ENCODE peak calls at places on chromosomes 6 and 20, in four cellular contexts. One of them, this sample, is unnamed.

GRCh38 chr6:11210386-11211138 is 21.9 kb downstream of the NEDD9 start:
- DNase-seq in esophagus squamous epithelium: no peak
- DNase-seq in cardiac fibroblast: no peak
- DNase-seq in GM12864: no peak
- DNase-seq in this sample: no peak

GRCh38 chr6:19682859-19683258 is 154.3 kb upstream of the ID4 start:
- DNase-seq in esophagus squamous epithelium: no peak
- DNase-seq in cardiac fibroblast: no peak
- DNase-seq in GM12864: no peak
- DNase-seq in this sample: no peak

GRCh38 chr6:44002591-44003344 is 124.5 kb downstream of the MRPL14 start:
- DNase-seq in esophagus squamous epithelium: no peak
- DNase-seq in cardiac fibroblast: peak
- DNase-seq in GM12864: no peak
- DNase-seq in this sample: peak

GRCh38 chr6:30612687-30613248 is 4.3 kb downstream of the PPP1R10 start:
- DNase-seq in esophagus squamous epithelium: no peak
- DNase-seq in cardiac fibroblast: peak
- DNase-seq in GM12864: no peak
- DNase-seq in this sample: no peak

GRCh38 chr6:148915889-148916288 is 169.1 kb downstream of the UST start:
- DNase-seq in esophagus squamous epithelium: no peak
- DNase-seq in cardiac fibroblast: no peak
- DNase-seq in GM12864: no peak
- DNase-seq in this sample: no peak

GRCh38 chr20:35263609-35264223 is 14.2 kb downstream of the MMP24OS start:
- DNase-seq in esophagus squamous epithelium: no peak
- DNase-seq in cardiac fibroblast: no peak
- DNase-seq in GM12864: no peak
- DNase-seq in this sample: no peak

GRCh38 chr20:10074513-10074912 is 39.7 kb downstream of the ANKEF1 start:
- DNase-seq in esophagus squamous epithelium: no peak
- DNase-seq in cardiac fibroblast: peak
- DNase-seq in GM12864: no peak
- DNase-seq in this sample: no peak

GRCh38 chr6:139156571-139156970 is 21.7 kb downstream of the HECA start:
- DNase-seq in esophagus squamous epithelium: no peak
- DNase-seq in cardiac fibroblast: no peak
- DNase-seq in GM12864: no peak
- DNase-seq in this sample: no peak

GRCh38 chr6:23086100-23086499 is 516.7 kb downstream of the HDGFL1 start:
- DNase-seq in esophagus squamous epithelium: no peak
- DNase-seq in cardiac fibroblast: no peak
- DNase-seq in GM12864: no peak
- DNase-seq in this sample: no peak

GRCh38 chr6:151082079-151082478 is 157.7 kb upstream of the AKAP12 start:
- DNase-seq in esophagus squamous epithelium: no peak
- DNase-seq in cardiac fibroblast: no peak
- DNase-seq in GM12864: no peak
- DNase-seq in this sample: no peak

GRCh38 chr6:128069180-128069579 is 168.3 kb upstream of the THEMIS start:
- DNase-seq in esophagus squamous epithelium: no peak
- DNase-seq in cardiac fibroblast: peak
- DNase-seq in GM12864: no peak
- DNase-seq in this sample: no peak

GRCh38 chr6:4677751-4678065 is 98.5 kb upstream of the CDYL start:
- DNase-seq in esophagus squamous epithelium: no peak
- DNase-seq in cardiac fibroblast: no peak
- DNase-seq in GM12864: no peak
- DNase-seq in this sample: no peak

GRCh38 chr6:170279977-170280688 is 10.7 kb downstream of the DLL1 start:
- DNase-seq in esophagus squamous epithelium: no peak
- DNase-seq in cardiac fibroblast: peak
- DNase-seq in GM12864: peak
- DNase-seq in this sample: peak

GRCh38 chr6:5302220-5302946 is 41.1 kb downstream of the FARS2 start:
- DNase-seq in esophagus squamous epithelium: no peak
- DNase-seq in cardiac fibroblast: no peak
- DNase-seq in GM12864: peak
- DNase-seq in this sample: peak

GRCh38 chr6:8995156-8995555 is 559.8 kb upstream of the SLC35B3 start:
- DNase-seq in esophagus squamous epithelium: no peak
- DNase-seq in cardiac fibroblast: no peak
- DNase-seq in GM12864: no peak
- DNase-seq in this sample: no peak

GRCh38 chr6:29602564-29603361 is 17.8 kb downstream of the OR2H2 start:
- DNase-seq in esophagus squamous epithelium: no peak
- DNase-seq in cardiac fibroblast: peak
- DNase-seq in GM12864: no peak
- DNase-seq in this sample: no peak

GRCh38 chr6:69704916-69705315 is 91.9 kb downstream of the LMBRD1 start:
- DNase-seq in esophagus squamous epithelium: no peak
- DNase-seq in cardiac fibroblast: no peak
- DNase-seq in GM12864: no peak
- DNase-seq in this sample: no peak

GRCh38 chr6:129835691-129836090 is 25.4 kb downstream of the TMEM244 start:
- DNase-seq in esophagus squamous epithelium: no peak
- DNase-seq in cardiac fibroblast: no peak
- DNase-seq in GM12864: no peak
- DNase-seq in this sample: no peak

GRCh38 chr20:19692100-19692499 is 66.0 kb upstream of the RIN2 start:
- DNase-seq in esophagus squamous epithelium: no peak
- DNase-seq in cardiac fibroblast: peak
- DNase-seq in GM12864: no peak
- DNase-seq in this sample: no peak

GRCh38 chr20:35066194-35066593 is 26.4 kb downstream of the TRPC4AP start:
- DNase-seq in esophagus squamous epithelium: no peak
- DNase-seq in cardiac fibroblast: no peak
- DNase-seq in GM12864: no peak
- DNase-seq in this sample: no peak

DNA sequence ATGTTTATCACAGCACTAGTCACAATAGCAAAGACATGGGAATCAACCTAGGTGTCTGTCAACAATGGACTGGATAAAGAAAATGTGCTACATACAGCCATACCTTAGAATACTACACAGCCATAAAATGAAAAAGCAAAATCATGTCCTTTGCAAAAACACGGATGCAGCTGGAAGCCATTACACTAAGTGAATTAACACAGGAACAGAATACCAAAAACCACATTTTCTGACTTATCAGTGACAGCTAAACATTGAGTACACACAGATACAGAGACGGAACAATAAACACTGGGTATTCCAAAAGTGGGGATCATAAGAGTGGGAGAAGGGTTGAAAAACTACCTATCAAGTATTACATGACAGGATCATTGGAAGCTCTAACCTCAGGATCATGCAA is 43.3 kb upstream of the DST start:
- DNase-seq in esophagus squamous epithelium: no peak
- DNase-seq in cardiac fibroblast: no peak
- DNase-seq in GM12864: no peak
- DNase-seq in this sample: no peak
- TF ChIP-seq CTCF in esophagus squamous epithelium: no peak
- TF ChIP-seq CTCF in cardiac fibroblast: no peak
- TF ChIP-seq CTCF in GM12864: no peak
- TF ChIP-seq CTCF in this sample: no peak

GRCh38 chr20:43543138-43543537 is 15.7 kb upstream of the SGK2 start:
- DNase-seq in esophagus squamous epithelium: no peak
- DNase-seq in cardiac fibroblast: no peak
- DNase-seq in GM12864: no peak
- DNase-seq in this sample: no peak
- TF ChIP-seq CTCF in esophagus squamous epithelium: no peak
- TF ChIP-seq CTCF in cardiac fibroblast: no peak
- TF ChIP-seq CTCF in GM12864: no peak
- TF ChIP-seq CTCF in this sample: no peak

DNA sequence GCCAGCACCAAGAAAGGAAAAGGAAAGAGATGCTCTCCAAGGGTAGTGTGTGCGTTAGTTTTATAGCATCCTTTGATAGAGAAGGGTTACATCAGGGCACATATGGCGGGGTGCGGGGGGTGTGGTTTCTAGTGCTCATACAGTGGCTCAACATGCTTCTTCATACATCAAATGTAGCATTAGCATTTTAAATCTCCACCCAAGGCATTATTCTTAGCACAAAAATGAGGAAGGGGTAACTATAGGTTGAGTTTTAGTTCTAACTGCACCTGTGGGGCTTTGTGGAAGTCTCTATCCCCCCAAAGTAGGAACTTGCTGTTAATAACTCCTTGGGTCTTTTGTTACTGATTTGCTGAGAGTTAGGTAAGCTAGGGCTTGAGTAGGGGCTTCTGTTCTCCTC is 89.3 kb downstream of the CEP57L1 start:
- DNase-seq in esophagus squamous epithelium: no peak
- DNase-seq in cardiac fibroblast: no peak
- DNase-seq in GM12864: no peak
- DNase-seq in this sample: no peak
- TF ChIP-seq CTCF in esophagus squamous epithelium: no peak
- TF ChIP-seq CTCF in cardiac fibroblast: no peak
- TF ChIP-seq CTCF in GM12864: no peak
- TF ChIP-seq CTCF in this sample: no peak

GRCh38 chr6:117547688-117548621 is 54.4 kb downstream of the GOPC start:
- DNase-seq in esophagus squamous epithelium: no peak
- DNase-seq in cardiac fibroblast: peak
- DNase-seq in GM12864: no peak
- DNase-seq in this sample: peak
- TF ChIP-seq CTCF in esophagus squamous epithelium: no peak
- TF ChIP-seq CTCF in cardiac fibroblast: no peak
- TF ChIP-seq CTCF in GM12864: no peak
- TF ChIP-seq CTCF in this sample: no peak

DNA sequence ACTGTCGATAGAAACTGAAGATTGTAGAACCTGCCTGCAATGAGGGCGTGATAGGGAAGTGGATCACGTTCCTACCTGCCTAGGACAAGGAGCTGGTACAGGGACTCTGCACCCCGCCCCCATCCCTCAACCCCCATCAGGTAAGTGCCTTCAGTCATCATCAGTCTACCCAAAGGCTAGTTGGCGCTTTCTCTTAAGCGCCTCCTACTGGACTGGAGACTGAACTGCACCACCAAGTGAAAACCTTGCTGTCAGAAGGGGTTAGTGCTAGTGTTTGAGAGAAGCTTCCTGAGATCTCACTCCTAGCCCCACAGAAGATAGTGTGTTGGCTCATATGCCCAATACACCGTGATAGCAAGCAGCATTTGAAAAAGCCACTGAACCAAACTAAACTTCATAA is 706.5 kb upstream of the MAN1A1 start:
- DNase-seq in esophagus squamous epithelium: no peak
- DNase-seq in cardiac fibroblast: no peak
- DNase-seq in GM12864: no peak
- DNase-seq in this sample: peak
- TF ChIP-seq CTCF in esophagus squamous epithelium: no peak
- TF ChIP-seq CTCF in cardiac fibroblast: peak
- TF ChIP-seq CTCF in GM12864: peak
- TF ChIP-seq CTCF in this sample: peak

GRCh38 chr20:46060975-46061374 is 28.8 kb downstream of the NCOA5 start:
- DNase-seq in esophagus squamous epithelium: no peak
- DNase-seq in cardiac fibroblast: no peak
- DNase-seq in GM12864: no peak
- DNase-seq in this sample: no peak

GRCh38 chr20:46056970-46057855 is 28.2 kb downstream of the SLC12A5 start:
- DNase-seq in esophagus squamous epithelium: no peak
- DNase-seq in cardiac fibroblast: peak
- DNase-seq in GM12864: no peak
- DNase-seq in this sample: peak

GRCh38 chr20:46057856-46058655 is 29.0 kb downstream of the SLC12A5 start:
- DNase-seq in esophagus squamous epithelium: no peak
- DNase-seq in cardiac fibroblast: peak
- DNase-seq in GM12864: no peak
- DNase-seq in this sample: peak

GRCh38 chr20:46060301-46060881 is 29.4 kb downstream of the NCOA5 start:
- DNase-seq in esophagus squamous epithelium: no peak
- DNase-seq in cardiac fibroblast: no peak
- DNase-seq in GM12864: no peak
- DNase-seq in this sample: no peak

GRCh38 chr20:46058656-46059281 is 29.8 kb downstream of the SLC12A5 start:
- DNase-seq in esophagus squamous epithelium: no peak
- DNase-seq in cardiac fibroblast: no peak
- DNase-seq in GM12864: no peak
- DNase-seq in this sample: peak
- TF ChIP-seq CTCF in esophagus squamous epithelium: no peak
- TF ChIP-seq CTCF in cardiac fibroblast: no peak
- TF ChIP-seq CTCF in GM12864: no peak
- TF ChIP-seq CTCF in this sample: no peak

This sample was measured in GM13977.